ENCODE peak calls at places on chromosomes 12 and 14, in seven cellular contexts. Q, O, W, S, J, E and Z are unnamed samples.

GRCh38 chr12:62530596-62530995 is 64.0 kb downstream of the MON2 start:
- DNase-seq in Q (no peak), O (peak), W (no peak), S (no peak), J (peak), E (no peak), Z (peak)

GRCh38 chr12:1816730-1817094 is 3.7 kb upstream of the LRTM2 start:
- DNase-seq in Q (no peak), O (no peak), W (no peak), S (no peak), J (no peak), E (no peak), Z (no peak)

GRCh38 chr14:75831971-75832370 is 149.8 kb downstream of the TGFB3 start:
- DNase-seq in Q (no peak), O (peak), W (no peak), S (no peak), J (no peak), E (no peak), Z (no peak)

GRCh38 chr12:123762715-123763052 is 583 bp downstream of the DNAH10 start:
- DNase-seq in Q (no peak), O (no peak), W (no peak), S (no peak), J (no peak), E (no peak), Z (no peak)

GRCh38 chr12:14327717-14328116 is 37.8 kb upstream of the ATF7IP start:
- DNase-seq in Q (no peak), O (peak), W (no peak), S (no peak), J (no peak), E (no peak), Z (no peak)

GRCh38 chr12:2776129-2776806 is 18.5 kb upstream of the FKBP4 start:
- DNase-seq in Q (no peak), O (no peak), W (no peak), S (no peak), J (no peak), E (no peak), Z (no peak)

GRCh38 chr12:118549506-118550109 is 173.3 kb downstream of the SUDS3 start:
- DNase-seq in Q (no peak), O (no peak), W (no peak), S (no peak), J (no peak), E (no peak), Z (no peak)

GRCh38 chr12:50326636-50327284 is 43.4 kb upstream of the LIMA1 start:
- DNase-seq in Q (no peak), O (peak), W (no peak), S (no peak), J (no peak), E (no peak), Z (peak)

GRCh38 chr12:11822071-11822818 is 172.8 kb downstream of the ETV6 start:
- DNase-seq in Q (no peak), O (peak), W (no peak), S (no peak), J (no peak), E (no peak), Z (no peak)

GRCh38 chr12:102474438-102475064 is 5.8 kb downstream of the IGF1 start:
- DNase-seq in Q (no peak), O (no peak), W (no peak), S (no peak), J (no peak), E (no peak), Z (peak)

GRCh38 chr12:13101854-13102375 is 1.6 kb downstream of the GSG1 start:
- DNase-seq in Q (no peak), O (peak), W (no peak), S (no peak), J (no peak), E (peak), Z (no peak)

GRCh38 chr12:111359914-111360276 is 9.0 kb downstream of the PHETA1 start:
- DNase-seq in Q (no peak), O (no peak), W (no peak), S (no peak), J (no peak), E (no peak), Z (no peak)

GRCh38 chr12:106436183-106436582 is 78.6 kb downstream of the POLR3B start:
- DNase-seq in Q (no peak), O (no peak), W (no peak), S (no peak), J (no peak), E (no peak), Z (no peak)

GRCh38 chr12:120259418-120260202 is 5.9 kb downstream of the PXN start:
- DNase-seq in Q (no peak), O (peak), W (no peak), S (no peak), J (no peak), E (no peak), Z (no peak)

GRCh38 chr12:80187660-80188090 is 88.3 kb downstream of the OTOGL start:
- DNase-seq in Q (no peak), O (peak), W (no peak), S (peak), J (no peak), E (no peak), Z (peak)

GRCh38 chr14:48937796-48938195 is 648.4 kb downstream of the RPS29 start:
- DNase-seq in Q (no peak), O (peak), W (no peak), S (peak), J (peak), E (no peak), Z (peak)

GRCh38 chr12:81450920-81451739 is 308.0 kb downstream of the PPFIA2 start:
- DNase-seq in Q (peak), O (peak), W (no peak), S (peak), J (peak), E (no peak), Z (peak)

GRCh38 chr14:79543966-79544365 is 667.3 kb downstream of the DIO2 start:
- DNase-seq in Q (peak), O (peak), W (no peak), S (peak), J (no peak), E (no peak), Z (no peak)

GRCh38 chr12:622420-622819 is 40.8 kb downstream of the NINJ2 start:
- DNase-seq in Q (no peak), O (peak), W (no peak), S (no peak), J (no peak), E (no peak), Z (no peak)

GRCh38 chr12:130087222-130087621 is 75.0 kb upstream of the FZD10 start:
- DNase-seq in Q (no peak), O (no peak), W (no peak), S (no peak), J (no peak), E (peak), Z (no peak)

GRCh38 chr12:65695077-65695865 is 129.0 kb upstream of the HMGA2 start:
- DNase-seq in Q (peak), O (peak), W (no peak), S (peak), J (peak), E (no peak), Z (peak)

GRCh38 chr12:4434721-4435425 is 10.7 kb downstream of the FGF6 start:
- DNase-seq in Q (no peak), O (no peak), W (peak), S (no peak), J (no peak), E (no peak), Z (no peak)

GRCh38 chr14:54502602-54503001 is 7.1 kb upstream of the CGRRF1 start:
- DNase-seq in Q (no peak), O (peak), W (no peak), S (no peak), J (no peak), E (no peak), Z (no peak)

GRCh38 chr14:71022015-71022919 is 115.0 kb downstream of the PCNX1 start:
- DNase-seq in Q (no peak), O (no peak), W (no peak), S (no peak), J (no peak), E (no peak), Z (no peak)

GRCh38 chr12:42568952-42569916 is 20.3 kb downstream of the PRICKLE1 start:
- DNase-seq in Q (peak), O (peak), W (no peak), S (peak), J (peak), E (no peak), Z (no peak)

GRCh38 chr14:23360496-23360895 is 4.5 kb downstream of the EFS start:
- DNase-seq in Q (peak), O (no peak), W (no peak), S (no peak), J (no peak), E (no peak), Z (no peak)

GRCh38 chr12:10361084-10361483 is 28.8 kb downstream of the KLRK1 start:
- DNase-seq in Q (peak), O (no peak), W (no peak), S (no peak), J (no peak), E (no peak), Z (no peak)

GRCh38 chr12:50825372-50825838 is 17.3 kb upstream of the TMPRSS12 start:
- DNase-seq in Q (peak), O (peak), W (no peak), S (peak), J (peak), E (peak), Z (peak)

GRCh38 chr14:91830777-91831176 is 36.6 kb downstream of the TC2N start:
- DNase-seq in Q (peak), O (no peak), W (no peak), S (peak), J (no peak), E (no peak), Z (no peak)

GRCh38 chr14:97851438-97851995 is 1054.3 kb downstream of the VRK1 start:
- DNase-seq in Q (no peak), O (no peak), W (no peak), S (no peak), J (no peak), E (no peak), Z (no peak)

GRCh38 chr14:59848671-59849070 is 21.9 kb downstream of the RTN1 start:
- DNase-seq in Q (no peak), O (no peak), W (no peak), S (no peak), J (no peak), E (no peak), Z (no peak)

GRCh38 chr12:51911307-51911706 is 4.0 kb downstream of the ACVRL1 start:
- DNase-seq in Q (no peak), O (no peak), W (no peak), S (no peak), J (no peak), E (no peak), Z (no peak)

GRCh38 chr12:77941396-77941795 is 110.7 kb downstream of the NAV3 start:
- DNase-seq in Q (no peak), O (peak), W (no peak), S (no peak), J (no peak), E (no peak), Z (no peak)

GRCh38 chr12:14567311-14568195 is at the start of gene PLBD1:
- DNase-seq in Q (peak), O (peak), W (peak), S (peak), J (no peak), E (no peak), Z (no peak)

GRCh38 chr12:52892193-52892852 is 12.6 kb downstream of the KRT8 start:
- DNase-seq in Q (no peak), O (no peak), W (no peak), S (no peak), J (no peak), E (no peak), Z (no peak)

GRCh38 chr12:129184066-129184695 is 330.9 kb downstream of the GLT1D1 start:
- DNase-seq in Q (no peak), O (no peak), W (no peak), S (no peak), J (no peak), E (no peak), Z (no peak)

GRCh38 chr14:50045039-50045711 is 71.2 kb downstream of the VCPKMT start:
- DNase-seq in Q (no peak), O (peak), W (peak), S (no peak), J (no peak), E (peak), Z (no peak)

GRCh38 chr12:49946086-49946485 is 4.5 kb upstream of the AQP2 start:
- DNase-seq in Q (peak), O (no peak), W (no peak), S (no peak), J (no peak), E (no peak), Z (no peak)

DNA sequence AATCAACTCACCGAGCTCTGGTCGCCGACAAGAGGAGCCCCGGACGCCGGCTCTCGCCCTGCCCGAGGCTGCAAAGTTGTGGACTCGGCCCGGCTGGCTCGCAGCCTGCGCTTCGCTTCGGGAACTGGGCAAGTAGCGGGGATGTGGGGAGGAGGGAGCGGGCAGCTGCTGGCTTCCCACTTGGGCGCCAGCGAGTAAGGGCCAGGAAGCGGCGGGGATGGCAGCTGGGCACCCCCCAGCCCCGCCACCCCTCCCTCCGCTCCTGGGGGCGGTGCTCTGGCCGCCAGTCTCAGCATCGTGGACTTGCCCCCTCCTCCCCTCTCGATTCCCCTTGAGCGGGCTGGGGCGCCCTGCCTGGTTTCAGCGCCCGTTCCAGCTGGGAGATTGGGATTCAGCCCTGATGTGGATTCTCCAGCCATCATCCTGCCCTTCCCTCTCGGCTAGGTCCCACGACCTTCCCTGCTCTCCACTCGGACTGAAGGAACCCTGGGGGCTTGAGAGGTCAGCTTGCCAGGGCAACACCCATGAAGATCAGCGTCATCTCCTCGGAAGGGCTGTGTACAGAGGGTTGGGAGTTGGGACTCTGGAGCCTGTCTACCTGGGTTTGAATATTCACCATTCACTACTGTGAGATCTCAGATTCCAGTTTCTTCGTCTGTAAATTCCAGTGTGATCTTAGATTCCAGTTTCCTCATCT is at the start of gene ZDHHC22:
- DNase-seq in Q (peak), O (no peak), W (no peak), S (no peak), J (no peak), E (no peak), Z (no peak)
- H3K4me3 ChIP-seq in Q (peak), O (peak), W (peak), S (peak), J (peak), E (no peak), Z (peak)

GRCh38 chr12:19189522-19189921 is 60.0 kb downstream of the PLEKHA5 start:
- DNase-seq in Q (no peak), O (no peak), W (no peak), S (no peak), J (no peak), E (no peak), Z (no peak)

GRCh38 chr12:19191089-19191488 is 61.6 kb downstream of the PLEKHA5 start:
- DNase-seq in Q (no peak), O (no peak), W (no peak), S (no peak), J (no peak), E (no peak), Z (no peak)

GRCh38 chr12:19192709-19193108 is 63.2 kb downstream of the PLEKHA5 start:
- DNase-seq in Q (no peak), O (no peak), W (no peak), S (no peak), J (no peak), E (no peak), Z (no peak)

GRCh38 chr12:19191563-19191962 is 62.0 kb downstream of the PLEKHA5 start:
- DNase-seq in Q (no peak), O (no peak), W (no peak), S (no peak), J (no peak), E (no peak), Z (no peak)

GRCh38 chr12:19190292-19191031 is 60.9 kb downstream of the PLEKHA5 start:
- DNase-seq in Q (no peak), O (peak), W (no peak), S (no peak), J (no peak), E (no peak), Z (no peak)
- H3K4me3 ChIP-seq in Q (no peak), O (no peak), W (no peak), S (no peak), J (no peak), E (no peak), Z (no peak)

DNA sequence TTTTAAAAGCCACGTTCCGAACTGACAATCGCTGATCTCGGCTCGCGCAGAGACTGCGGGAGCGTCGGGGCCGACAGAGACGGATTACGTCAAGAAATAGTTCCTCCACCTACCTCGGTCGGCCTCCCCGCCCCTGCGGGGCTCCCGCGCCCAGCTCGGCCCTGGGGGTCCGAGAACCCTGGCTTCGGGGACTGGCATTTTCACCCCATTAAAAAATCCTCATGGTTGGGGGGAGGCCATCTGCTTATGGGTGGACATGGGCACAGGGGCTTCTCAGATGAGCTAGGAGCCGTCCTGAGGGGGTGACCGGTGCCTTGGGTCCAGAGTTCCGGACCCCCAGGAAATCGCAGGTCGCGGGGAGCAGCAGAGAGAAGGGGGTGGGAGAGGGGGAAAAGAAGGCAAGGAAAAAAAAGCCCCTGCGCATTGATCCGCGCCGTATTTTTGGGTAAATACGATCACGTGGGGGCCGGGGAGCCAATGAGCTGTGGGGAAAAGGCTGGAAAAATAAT is 311 bp upstream of the HOXC9 start:
- DNase-seq in Q (peak), O (peak), W (no peak), S (no peak), J (no peak), E (no peak), Z (peak)
- H3K4me3 ChIP-seq in Q (peak), O (no peak), W (peak), S (no peak), J (peak), E (no peak), Z (peak)

GRCh38 chr12:124910561-124911478 is 3.6 kb downstream of the UBC start:
- DNase-seq in Q (peak), O (peak), W (no peak), S (no peak), J (no peak), E (no peak), Z (no peak)

GRCh38 chr12:124906606-124907261 is 7.7 kb downstream of the UBC start:
- DNase-seq in Q (peak), O (peak), W (peak), S (peak), J (no peak), E (peak), Z (no peak)

GRCh38 chr12:124914392-124915248 is at the start of gene UBC:
- DNase-seq in Q (peak), O (peak), W (peak), S (peak), J (no peak), E (peak), Z (peak)

GRCh38 chr12:124913474-124914391 is 717 bp downstream of the UBC start:
- DNase-seq in Q (peak), O (peak), W (peak), S (peak), J (no peak), E (peak), Z (no peak)

DNA sequence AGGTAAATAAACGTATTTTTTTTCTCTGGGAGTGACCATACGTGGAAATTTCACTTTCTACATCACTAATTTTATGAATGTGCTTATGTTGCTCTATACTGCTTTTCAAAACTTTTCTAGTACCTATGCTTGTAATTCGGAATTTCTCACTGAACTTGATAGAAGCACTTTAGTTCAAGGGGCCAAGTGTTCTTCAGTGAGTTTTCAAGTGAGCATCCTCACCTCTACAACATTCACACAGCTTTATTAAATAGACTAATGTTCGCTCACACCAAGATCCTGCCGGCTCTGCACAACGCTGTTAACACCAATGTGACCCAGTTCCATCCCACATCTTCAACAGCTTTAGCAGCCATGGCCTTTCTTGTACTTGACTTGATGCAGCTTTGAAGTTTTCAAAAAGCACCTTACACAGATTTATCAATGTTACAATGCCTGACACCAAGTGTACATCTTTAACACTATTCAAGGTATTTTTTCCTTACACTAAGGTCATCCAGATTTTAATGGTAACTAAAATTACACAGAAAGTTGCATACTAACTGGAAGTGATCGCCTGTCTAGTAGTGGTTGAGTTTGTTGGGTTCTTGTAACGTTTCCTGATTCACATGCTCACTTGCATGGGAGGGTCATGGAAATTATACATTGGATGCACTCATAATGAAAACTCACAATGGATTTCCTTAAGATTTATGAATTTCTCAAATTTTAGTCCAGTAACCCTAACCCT is 4.5 kb downstream of the UBC start:
- DNase-seq in Q (no peak), O (peak), W (no peak), S (no peak), J (no peak), E (no peak), Z (no peak)
- H3K4me3 ChIP-seq in Q (no peak), O (no peak), W (peak), S (no peak), J (no peak), E (no peak), Z (peak)

GRCh38 chr14:101780390-101780789 is 18.9 kb downstream of the PPP2R5C start:
- DNase-seq in Q (peak), O (no peak), W (no peak), S (no peak), J (no peak), E (no peak), Z (no peak)

GRCh38 chr14:101781240-101782061 is 19.9 kb downstream of the PPP2R5C start:
- DNase-seq in Q (peak), O (peak), W (no peak), S (peak), J (no peak), E (peak), Z (no peak)

GRCh38 chr14:101784631-101785030 is 23.1 kb downstream of the PPP2R5C start:
- DNase-seq in Q (no peak), O (no peak), W (no peak), S (no peak), J (no peak), E (no peak), Z (no peak)

GRCh38 chr14:101783260-101784016 is 21.9 kb downstream of the PPP2R5C start:
- DNase-seq in Q (peak), O (no peak), W (no peak), S (no peak), J (no peak), E (no peak), Z (no peak)

GRCh38 chr14:101780887-101781239 is 19.4 kb downstream of the PPP2R5C start:
- DNase-seq in Q (peak), O (no peak), W (no peak), S (peak), J (no peak), E (no peak), Z (no peak)
- H3K4me3 ChIP-seq in Q (peak), O (peak), W (peak), S (peak), J (peak), E (peak), Z (peak)

GRCh38 chr12:133251732-133252131 is 16.1 kb upstream of the ANHX start:
- DNase-seq in Q (no peak), O (no peak), W (no peak), S (no peak), J (no peak), E (no peak), Z (no peak)
- H3K4me3 ChIP-seq in Q (no peak), O (no peak), W (no peak), S (no peak), J (no peak), E (no peak), Z (no peak)